ENCODE peak calls at places on chromosomes 1 and 21, in nine cellular contexts. One of them, this sample, is unnamed.
A peak's percentile ranks its signal among the peaks of the same experiment; 100 is the strongest.

GRCh38 chr1:177825276-177825903 is 144.5 kb downstream of the SEC16B start:
- DNase-seq in AG09309: no peak
- DNase-seq in fibroblast of gingiva: no peak
- DNase-seq in heart right ventricle: no peak
- DNase-seq in T-helper 2 cell: no peak
- DNase-seq in NCI-H226: no peak
- DNase-seq in fibroblast of mammary gland: no peak
- DNase-seq in amygdala: no peak
- DNase-seq in skeletal muscle cell: no peak
- DNase-seq in this sample: no peak

GRCh38 chr21:42593007-42593814 is 60.2 kb upstream of the PDE9A start:
- DNase-seq in skeletal muscle cell: no peak
- DNase-seq in NCI-H226: peak; percentile 28
- DNase-seq in heart right ventricle: peak; percentile 60
- DNase-seq in amygdala: peak; percentile 19
- DNase-seq in fibroblast of gingiva: peak; percentile 34
- DNase-seq in fibroblast of mammary gland: peak; percentile 42
- DNase-seq in T-helper 2 cell: no peak
- DNase-seq in AG09309: no peak
- DNase-seq in this sample: peak; percentile 84

GRCh38 chr1:205227584-205228006 is at the start of gene TMCC2:
- DNase-seq in heart right ventricle: peak; percentile 94
- DNase-seq in T-helper 2 cell: peak; percentile 34
- DNase-seq in amygdala: no peak
- DNase-seq in AG09309: no peak
- DNase-seq in skeletal muscle cell: peak; percentile 69
- DNase-seq in fibroblast of gingiva: peak; percentile 89
- DNase-seq in fibroblast of mammary gland: peak; percentile 84
- DNase-seq in NCI-H226: peak; percentile 87
- DNase-seq in this sample: peak; percentile 91

GRCh38 chr1:196372896-196373536 is 235.2 kb downstream of the KCNT2 start:
- DNase-seq in NCI-H226: no peak
- DNase-seq in skeletal muscle cell: no peak
- DNase-seq in fibroblast of gingiva: peak; percentile 15
- DNase-seq in amygdala: no peak
- DNase-seq in AG09309: no peak
- DNase-seq in heart right ventricle: no peak
- DNase-seq in fibroblast of mammary gland: peak; percentile 58
- DNase-seq in T-helper 2 cell: no peak
- DNase-seq in this sample: no peak

GRCh38 chr1:155226910-155227260 is 18.4 kb downstream of the MTX1 start:
- DNase-seq in heart right ventricle: peak; percentile 29
- DNase-seq in AG09309: no peak
- DNase-seq in amygdala: no peak
- DNase-seq in T-helper 2 cell: no peak
- DNase-seq in fibroblast of gingiva: peak; percentile 25
- DNase-seq in fibroblast of mammary gland: peak; percentile 38
- DNase-seq in skeletal muscle cell: no peak
- DNase-seq in NCI-H226: peak; percentile 31
- DNase-seq in this sample: peak; percentile 72

GRCh38 chr1:244970236-244970652 is 105.9 kb upstream of the HNRNPU start:
- DNase-seq in NCI-H226: peak; percentile 72
- DNase-seq in amygdala: peak; percentile 54
- DNase-seq in fibroblast of gingiva: no peak
- DNase-seq in fibroblast of mammary gland: peak; percentile 73
- DNase-seq in skeletal muscle cell: no peak
- DNase-seq in T-helper 2 cell: no peak
- DNase-seq in heart right ventricle: peak; percentile 74
- DNase-seq in AG09309: no peak
- DNase-seq in this sample: no peak

GRCh38 chr1:83929184-83929583 is 69.7 kb downstream of the TTLL7 start:
- DNase-seq in T-helper 2 cell: no peak
- DNase-seq in fibroblast of gingiva: peak; percentile 79
- DNase-seq in AG09309: no peak
- DNase-seq in heart right ventricle: no peak
- DNase-seq in amygdala: no peak
- DNase-seq in fibroblast of mammary gland: peak; percentile 84
- DNase-seq in skeletal muscle cell: peak; percentile 78
- DNase-seq in NCI-H226: peak; percentile 28
- DNase-seq in this sample: no peak

GRCh38 chr1:30732277-30732996 is 9.1 kb upstream of the MATN1 start:
- DNase-seq in AG09309: no peak
- DNase-seq in NCI-H226: no peak
- DNase-seq in fibroblast of mammary gland: no peak
- DNase-seq in T-helper 2 cell: no peak
- DNase-seq in fibroblast of gingiva: no peak
- DNase-seq in amygdala: no peak
- DNase-seq in skeletal muscle cell: peak; percentile 52
- DNase-seq in heart right ventricle: no peak
- DNase-seq in this sample: no peak

GRCh38 chr1:60753508-60753907 is 328.9 kb upstream of the NFIA start:
- DNase-seq in heart right ventricle: no peak
- DNase-seq in fibroblast of mammary gland: no peak
- DNase-seq in fibroblast of gingiva: no peak
- DNase-seq in T-helper 2 cell: no peak
- DNase-seq in AG09309: no peak
- DNase-seq in skeletal muscle cell: no peak
- DNase-seq in NCI-H226: no peak
- DNase-seq in amygdala: no peak
- DNase-seq in this sample: no peak

GRCh38 chr1:151995774-151996173 is 2.1 kb upstream of the S100A10 start:
- DNase-seq in fibroblast of gingiva: peak; percentile 60
- DNase-seq in NCI-H226: peak; percentile 46
- DNase-seq in amygdala: no peak
- DNase-seq in AG09309: no peak
- DNase-seq in T-helper 2 cell: no peak
- DNase-seq in heart right ventricle: no peak
- DNase-seq in fibroblast of mammary gland: peak; percentile 21
- DNase-seq in skeletal muscle cell: no peak
- DNase-seq in this sample: no peak

GRCh38 chr1:212987702-212988322 is 27.9 kb downstream of the ANGEL2 start:
- DNase-seq in AG09309: no peak
- DNase-seq in amygdala: no peak
- DNase-seq in fibroblast of gingiva: peak; percentile 33
- DNase-seq in fibroblast of mammary gland: peak; percentile 73
- DNase-seq in skeletal muscle cell: no peak
- DNase-seq in T-helper 2 cell: no peak
- DNase-seq in heart right ventricle: no peak
- DNase-seq in NCI-H226: no peak
- DNase-seq in this sample: no peak

GRCh38 chr21:21007606-21008005 is 9.4 kb downstream of the NCAM2 start:
- DNase-seq in amygdala: no peak
- DNase-seq in fibroblast of gingiva: no peak
- DNase-seq in T-helper 2 cell: no peak
- DNase-seq in NCI-H226: peak; percentile 43
- DNase-seq in heart right ventricle: no peak
- DNase-seq in AG09309: no peak
- DNase-seq in skeletal muscle cell: no peak
- DNase-seq in fibroblast of mammary gland: no peak
- DNase-seq in this sample: no peak

GRCh38 chr1:156118175-156118868 is 3.8 kb downstream of the LMNA start:
- DNase-seq in amygdala: no peak
- DNase-seq in NCI-H226: no peak
- DNase-seq in fibroblast of gingiva: no peak
- DNase-seq in skeletal muscle cell: no peak
- DNase-seq in heart right ventricle: peak; percentile 74
- DNase-seq in AG09309: no peak
- DNase-seq in fibroblast of mammary gland: no peak
- DNase-seq in T-helper 2 cell: no peak
- DNase-seq in this sample: peak; percentile 72

GRCh38 chr1:165543651-165544452 is at the start of gene LRRC52:
- DNase-seq in T-helper 2 cell: no peak
- DNase-seq in amygdala: no peak
- DNase-seq in AG09309: no peak
- DNase-seq in skeletal muscle cell: no peak
- DNase-seq in NCI-H226: no peak
- DNase-seq in fibroblast of mammary gland: no peak
- DNase-seq in heart right ventricle: peak; percentile 86
- DNase-seq in fibroblast of gingiva: no peak
- DNase-seq in this sample: peak; percentile 86

GRCh38 chr1:78223417-78224215 is 177.8 kb downstream of the GIPC2 start:
- DNase-seq in fibroblast of gingiva: peak; percentile 90
- DNase-seq in amygdala: no peak
- DNase-seq in T-helper 2 cell: no peak
- DNase-seq in AG09309: peak; percentile 67
- DNase-seq in fibroblast of mammary gland: peak; percentile 89
- DNase-seq in heart right ventricle: no peak
- DNase-seq in NCI-H226: no peak
- DNase-seq in skeletal muscle cell: peak; percentile 73
- DNase-seq in this sample: peak; percentile 35

GRCh38 chr21:18603246-18603645 is 199.7 kb upstream of the TMPRSS15 start:
- DNase-seq in skeletal muscle cell: no peak
- DNase-seq in AG09309: no peak
- DNase-seq in T-helper 2 cell: no peak
- DNase-seq in heart right ventricle: no peak
- DNase-seq in fibroblast of gingiva: no peak
- DNase-seq in amygdala: no peak
- DNase-seq in fibroblast of mammary gland: no peak
- DNase-seq in NCI-H226: no peak
- DNase-seq in this sample: no peak

GRCh38 chr1:1943834-1944570 is 24.9 kb upstream of the TMEM52 start:
- DNase-seq in amygdala: no peak
- DNase-seq in heart right ventricle: peak; percentile 40
- DNase-seq in NCI-H226: peak; percentile 30
- DNase-seq in T-helper 2 cell: peak; percentile 30
- DNase-seq in AG09309: no peak
- DNase-seq in fibroblast of mammary gland: no peak
- DNase-seq in skeletal muscle cell: no peak
- DNase-seq in fibroblast of gingiva: no peak
- DNase-seq in this sample: peak; percentile 61

GRCh38 chr1:18464665-18465050 is 16.1 kb upstream of the KLHDC7A start:
- DNase-seq in T-helper 2 cell: no peak
- DNase-seq in amygdala: no peak
- DNase-seq in NCI-H226: no peak
- DNase-seq in heart right ventricle: no peak
- DNase-seq in fibroblast of mammary gland: no peak
- DNase-seq in skeletal muscle cell: no peak
- DNase-seq in fibroblast of gingiva: no peak
- DNase-seq in AG09309: no peak
- DNase-seq in this sample: peak; percentile 62

GRCh38 chr1:147492207-147492606 is 49.1 kb upstream of the BCL9 start:
- DNase-seq in heart right ventricle: no peak
- DNase-seq in fibroblast of mammary gland: no peak
- DNase-seq in fibroblast of gingiva: no peak
- DNase-seq in amygdala: no peak
- DNase-seq in T-helper 2 cell: no peak
- DNase-seq in AG09309: no peak
- DNase-seq in skeletal muscle cell: no peak
- DNase-seq in NCI-H226: no peak
- DNase-seq in this sample: no peak

GRCh38 chr1:50704126-50704525 is 255.9 kb downstream of the FAF1 start:
- DNase-seq in fibroblast of gingiva: peak; percentile 12
- DNase-seq in NCI-H226: peak; percentile 11
- DNase-seq in amygdala: no peak
- DNase-seq in heart right ventricle: peak; percentile 12
- DNase-seq in AG09309: no peak
- DNase-seq in fibroblast of mammary gland: peak; percentile 41
- DNase-seq in skeletal muscle cell: no peak
- DNase-seq in T-helper 2 cell: no peak
- DNase-seq in this sample: no peak

GRCh38 chr1:94753171-94753972 is 66.8 kb upstream of the SLC44A3 start:
- DNase-seq in NCI-H226: no peak
- DNase-seq in heart right ventricle: peak; percentile 62
- DNase-seq in T-helper 2 cell: no peak
- DNase-seq in fibroblast of gingiva: no peak
- DNase-seq in skeletal muscle cell: no peak
- DNase-seq in AG09309: no peak
- DNase-seq in amygdala: no peak
- DNase-seq in fibroblast of mammary gland: no peak
- DNase-seq in this sample: peak; percentile 67

GRCh38 chr1:75338974-75339483 is 204.8 kb downstream of the LHX8 start:
- DNase-seq in skeletal muscle cell: no peak
- DNase-seq in AG09309: no peak
- DNase-seq in heart right ventricle: no peak
- DNase-seq in T-helper 2 cell: no peak
- DNase-seq in amygdala: no peak
- DNase-seq in NCI-H226: no peak
- DNase-seq in fibroblast of gingiva: no peak
- DNase-seq in fibroblast of mammary gland: no peak
- DNase-seq in this sample: no peak

GRCh38 chr21:27400045-27400444 is 433.2 kb upstream of the ADAMTS5 start:
- DNase-seq in AG09309: no peak
- DNase-seq in fibroblast of gingiva: no peak
- DNase-seq in heart right ventricle: no peak
- DNase-seq in skeletal muscle cell: no peak
- DNase-seq in T-helper 2 cell: no peak
- DNase-seq in NCI-H226: no peak
- DNase-seq in amygdala: no peak
- DNase-seq in fibroblast of mammary gland: no peak
- DNase-seq in this sample: no peak

GRCh38 chr1:97271906-97272788 is 550.6 kb downstream of the PTBP2 start:
- DNase-seq in fibroblast of mammary gland: no peak
- DNase-seq in NCI-H226: no peak
- DNase-seq in heart right ventricle: no peak
- DNase-seq in fibroblast of gingiva: peak; percentile 46
- DNase-seq in skeletal muscle cell: no peak
- DNase-seq in AG09309: no peak
- DNase-seq in amygdala: no peak
- DNase-seq in T-helper 2 cell: no peak
- DNase-seq in this sample: no peak